ENCODE peak calls at places on chromosomes 12 and 14, in five cellular contexts. C is mesenchymal stem cell, D is SK-N-MC, S is PC-3, I is IMR-90. O is an unnamed sample.
A peak's percentile ranks its signal among the peaks of the same experiment; 100 is the strongest.

GRCh38 chr12:67223225-67223624 is 45.9 kb upstream of the CAND1 start:
- DNase-seq in C (no peak), D (no peak), S (no peak), I (no peak), O (no peak)

GRCh38 chr14:89479802-89480201 is 62.8 kb upstream of the FOXN3 start:
- DNase-seq in C (no peak), D (no peak), S (no peak), I (peak; percentile 45), O (no peak)

GRCh38 chr14:101182476-101182875 is 279.0 kb upstream of the RTL1 start:
- DNase-seq in C (no peak), D (no peak), S (no peak), I (no peak), O (no peak)

GRCh38 chr12:45416161-45416560 is 200.3 kb downstream of the ANO6 start:
- DNase-seq in C (no peak), D (no peak), S (no peak), I (no peak), O (no peak)

GRCh38 chr12:124805876-124806668 is 57.6 kb downstream of the SCARB1 start:
- DNase-seq in C (no peak), D (no peak), S (no peak), I (no peak), O (no peak)

GRCh38 chr14:30180219-30180618 is 252.6 kb upstream of the PRKD1 start:
- DNase-seq in C (peak; percentile 25), D (no peak), S (no peak), I (peak; percentile 63), O (peak; percentile 60)

GRCh38 chr12:76108356-76108755 is 23.9 kb upstream of the NAP1L1 start:
- DNase-seq in C (no peak), D (no peak), S (no peak), I (no peak), O (no peak)

GRCh38 chr12:115190191-115190590 is 506.2 kb upstream of the TBX3 start:
- DNase-seq in C (no peak), D (no peak), S (no peak), I (no peak), O (peak; percentile 21)

GRCh38 chr12:16421806-16422205 is 74.4 kb downstream of the MGST1 start:
- DNase-seq in C (no peak), D (no peak), S (no peak), I (peak; percentile 38), O (no peak)

GRCh38 chr14:95290769-95291440 is 28.8 kb downstream of the CLMN start:
- DNase-seq in C (no peak), D (no peak), S (peak; percentile 75), I (no peak), O (no peak)
- H3K9ac ChIP-seq in C (no peak overlapping the region), D (no peak overlapping the region), S (no peak overlapping the region), I (no peak overlapping the region), O (no peak overlapping the region)

GRCh38 chr12:48128800-48129199 is 9.6 kb downstream of the PFKM start:
- DNase-seq in C (peak; percentile 25), D (no peak), S (no peak), I (peak; percentile 77), O (no peak)

GRCh38 chr12:48126953-48127630 is 7.9 kb downstream of the PFKM start:
- DNase-seq in C (no peak), D (no peak), S (no peak), I (no peak), O (no peak)

GRCh38 chr12:48132826-48133225 is 13.7 kb downstream of the PFKM start:
- DNase-seq in C (no peak), D (no peak), S (no peak), I (no peak), O (no peak)

GRCh38 chr12:48135027-48135426 is 15.9 kb downstream of the PFKM start:
- DNase-seq in C (no peak), D (no peak), S (no peak), I (no peak), O (no peak)

DNA sequence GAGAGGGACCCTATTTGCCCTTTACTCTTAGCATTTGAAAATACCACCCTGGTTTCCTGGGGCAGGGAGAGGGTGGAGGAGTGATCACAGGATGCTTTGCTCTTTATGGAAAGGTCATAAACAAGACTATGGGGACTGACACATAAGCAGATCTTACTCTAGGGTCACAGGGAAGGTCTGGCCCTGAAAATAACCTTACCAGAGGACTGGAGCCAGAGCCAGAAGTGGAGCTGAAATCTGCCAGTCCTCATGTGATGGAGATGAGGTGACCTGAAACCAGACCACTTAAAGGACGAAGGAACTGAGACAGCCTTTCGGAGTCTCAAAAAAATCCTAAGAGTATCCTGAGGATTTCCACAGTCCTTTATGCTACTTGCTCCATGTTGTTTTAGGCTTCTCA is 12.4 kb downstream of the PFKM start:
- DNase-seq in C (no peak), D (no peak), S (no peak), I (no peak), O (no peak)
- H3K36me3 ChIP-seq in C (peaks cover 37% of the 10 kb centered on the region), D (peaks cover 86% of the 10 kb centered on the region), S (peaks cover 32% of the 10 kb centered on the region), I (peaks cover 47% of the 10 kb centered on the region), O (peaks cover 83% of the 10 kb centered on the region)

DNA sequence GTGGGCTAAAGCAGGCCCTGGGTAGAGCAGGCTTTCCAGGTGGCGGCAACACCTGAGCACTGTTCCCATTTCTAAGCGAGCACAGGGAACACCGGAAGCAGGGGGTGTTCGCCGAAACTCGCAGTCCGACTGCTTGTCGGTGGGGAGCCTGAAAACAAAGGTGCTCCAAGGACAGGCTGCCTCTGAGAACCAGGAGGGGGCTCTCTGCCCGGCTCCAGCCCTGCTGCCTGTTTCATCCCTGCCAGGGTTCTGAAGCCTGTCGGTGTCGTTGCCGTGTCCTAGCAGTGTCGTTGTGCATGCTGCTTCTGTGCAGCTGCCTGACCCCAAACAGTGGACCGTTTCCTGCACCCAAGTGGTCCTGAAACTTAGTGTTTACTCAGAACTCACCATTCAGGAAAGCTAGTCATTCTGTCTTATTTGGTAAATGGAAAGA is 21.8 kb downstream of the CCNK start:
- DNase-seq in C (no peak), D (no peak), S (no peak), I (no peak), O (no peak)
- H3K9ac ChIP-seq in C (no peak overlapping the region), D (no peak overlapping the region), S (no peak overlapping the region), I (no peak overlapping the region), O (no peak overlapping the region)

GRCh38 chr12:131912526-131913274 is 16.4 kb upstream of the PUS1 start:
- DNase-seq in C (peak; percentile 74), D (no peak), S (peak; percentile 86), I (peak; percentile 85), O (peak; percentile 71)

GRCh38 chr12:131909596-131910219 is 15.3 kb downstream of the ULK1 start:
- DNase-seq in C (no peak), D (no peak), S (no peak), I (no peak), O (no peak)

GRCh38 chr12:131910302-131911110 is 16.1 kb downstream of the ULK1 start:
- DNase-seq in C (no peak), D (no peak), S (peak; percentile 53), I (no peak), O (no peak)

GRCh38 chr12:131911851-131912525 is 17.1 kb upstream of the PUS1 start:
- DNase-seq in C (no peak), D (no peak), S (no peak), I (no peak), O (no peak)

GRCh38 chr12:131911251-131911650 is 16.8 kb downstream of the ULK1 start:
- DNase-seq in C (no peak), D (no peak), S (no peak), I (no peak), O (no peak)
- H3K36me3 ChIP-seq in C (peaks cover 93% of the 10 kb centered on the region), D (peaks cover 54% of the 10 kb centered on the region), S (peaks cover 37% of the 10 kb centered on the region), I (peaks cover 76% of the 10 kb centered on the region), O (peaks cover 63% of the 10 kb centered on the region)

DNA sequence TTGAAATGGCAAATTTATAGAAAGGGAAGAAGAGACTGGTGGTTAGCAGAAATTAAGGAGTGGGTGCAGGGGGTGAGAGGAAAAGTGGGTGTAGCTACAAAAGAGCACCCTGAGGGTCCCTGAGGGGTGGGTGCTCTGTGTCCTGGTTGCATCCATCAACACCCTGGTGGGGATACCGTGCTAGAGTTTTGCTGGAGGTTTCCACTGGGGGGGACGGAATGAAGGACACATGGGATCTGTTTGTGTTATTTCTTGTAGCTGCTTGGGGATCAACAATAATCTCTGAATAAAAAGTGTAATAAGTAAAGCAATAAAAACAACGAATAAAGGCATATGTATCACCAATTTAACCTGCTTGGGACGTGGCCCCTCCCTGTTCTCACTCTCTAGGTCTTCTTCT is 175.3 kb downstream of the KIF26A start:
- DNase-seq in C (no peak), D (no peak), S (no peak), I (no peak), O (no peak)
- H3K9ac ChIP-seq in C (no peak overlapping the region), D (no peak overlapping the region), S (no peak overlapping the region), I (no peak overlapping the region), O (no peak overlapping the region)